ENCODE peak calls at places on chromosome 10, in seven cellular contexts. N, Y, E, H, O, X and L are unnamed samples.
A peak's percentile ranks its signal among the peaks of the same experiment; 100 is the strongest.

GRCh38 chr10:99497343-99498025 is 35.3 kb upstream of the NKX2-3 start:
- DNase-seq in H (no peak), Y (no peak), N (no peak), E (no peak), O (no peak), X (no peak), L (no peak)

GRCh38 chr10:70494966-70495365 is 16.4 kb downstream of the PALD1 start:
- DNase-seq in Y (peak; percentile 57), H (no peak), X (no peak), O (no peak), E (no peak), N (peak; percentile 52), L (peak; percentile 78)

GRCh38 chr10:7306147-7306546 is 104.7 kb downstream of the SFMBT2 start:
- DNase-seq in X (no peak), E (no peak), H (no peak), Y (no peak), O (peak; percentile 2), N (no peak), L (no peak)

GRCh38 chr10:46235705-46236536 is 50.9 kb upstream of the ANTXRL start:
- DNase-seq in N (no peak), Y (no peak), E (no peak), H (peak; percentile 2), O (no peak), X (no peak), L (no peak)

GRCh38 chr10:18583575-18584270 is 67.7 kb downstream of the NSUN6 start:
- DNase-seq in X (no peak), E (no peak), N (no peak), O (no peak), H (no peak), Y (no peak), L (no peak)

GRCh38 chr10:25049966-25050365 is 33.6 kb downstream of the THNSL1 start:
- DNase-seq in H (no peak), X (no peak), E (no peak), Y (no peak), O (no peak), N (no peak), L (no peak)

GRCh38 chr10:6046458-6047325 is 15.5 kb downstream of the IL2RA start:
- DNase-seq in Y (no peak), E (no peak), O (no peak), X (no peak), N (no peak), H (no peak), L (peak; percentile 39)

GRCh38 chr10:4848341-4849041 is 22.5 kb downstream of the AKR1E2 start:
- DNase-seq in E (no peak), O (no peak), H (no peak), X (no peak), N (no peak), Y (no peak), L (no peak)

GRCh38 chr10:29522038-29522855 is 112.5 kb downstream of the SVIL start:
- DNase-seq in Y (no peak), N (peak; percentile 9), E (no peak), H (peak; percentile 47), O (peak; percentile 10), X (no peak), L (no peak)

GRCh38 chr10:125397608-125398007 is 237.2 kb upstream of the CTBP2 start:
- DNase-seq in H (no peak), N (no peak), Y (no peak), O (no peak), E (no peak), X (no peak), L (no peak)

GRCh38 chr10:53841746-53842145 is 959.3 kb downstream of the PCDH15 start:
- DNase-seq in N (no peak), O (no peak), H (no peak), E (no peak), X (no peak), Y (no peak), L (no peak)

GRCh38 chr10:116606061-116606483 is 14.7 kb upstream of the PNLIPRP2 start:
- DNase-seq in O (no peak), H (no peak), Y (no peak), E (no peak), X (no peak), N (no peak), L (no peak)

GRCh38 chr10:116611153-116611545 is 9.6 kb upstream of the PNLIPRP2 start:
- DNase-seq in Y (no peak), O (no peak), X (no peak), N (no peak), H (no peak), E (no peak), L (peak; percentile 80)

GRCh38 chr10:116608683-116609594 is 11.8 kb upstream of the PNLIPRP2 start:
- DNase-seq in O (no peak), H (no peak), E (no peak), X (no peak), N (no peak), Y (peak; percentile 52), L (peak; percentile 62)

GRCh38 chr10:116610443-116611152 is 10.2 kb upstream of the PNLIPRP2 start:
- DNase-seq in H (no peak), O (no peak), X (no peak), N (no peak), Y (no peak), E (no peak), L (no peak)

GRCh38 chr10:116607336-116607735 is 13.4 kb upstream of the PNLIPRP2 start:
- DNase-seq in X (no peak), O (no peak), H (no peak), Y (no peak), E (no peak), N (no peak), L (no peak)
- TF ChIP-seq POLR2A in X (no peak), O (no peak), H (no peak), Y (no peak), E (no peak), N (no peak), L (no peak)

GRCh38 chr10:77640167-77640566 is 2.6 kb upstream of the KCNMA1 start:
- DNase-seq in H (no peak), N (no peak), X (no peak), Y (no peak), O (no peak), E (no peak), L (no peak)

GRCh38 chr10:77641344-77641743 is 3.7 kb upstream of the KCNMA1 start:
- DNase-seq in N (no peak), Y (no peak), X (no peak), O (no peak), E (no peak), H (no peak), L (no peak)

GRCh38 chr10:77643795-77644468 is 6.3 kb upstream of the KCNMA1 start:
- DNase-seq in Y (no peak), O (peak; percentile 73), E (no peak), X (no peak), N (peak; percentile 44), H (no peak), L (peak; percentile 64)

GRCh38 chr10:77639756-77640155 is 2.1 kb upstream of the KCNMA1 start:
- DNase-seq in X (no peak), H (no peak), N (no peak), Y (no peak), E (no peak), O (no peak), L (no peak)

DNA sequence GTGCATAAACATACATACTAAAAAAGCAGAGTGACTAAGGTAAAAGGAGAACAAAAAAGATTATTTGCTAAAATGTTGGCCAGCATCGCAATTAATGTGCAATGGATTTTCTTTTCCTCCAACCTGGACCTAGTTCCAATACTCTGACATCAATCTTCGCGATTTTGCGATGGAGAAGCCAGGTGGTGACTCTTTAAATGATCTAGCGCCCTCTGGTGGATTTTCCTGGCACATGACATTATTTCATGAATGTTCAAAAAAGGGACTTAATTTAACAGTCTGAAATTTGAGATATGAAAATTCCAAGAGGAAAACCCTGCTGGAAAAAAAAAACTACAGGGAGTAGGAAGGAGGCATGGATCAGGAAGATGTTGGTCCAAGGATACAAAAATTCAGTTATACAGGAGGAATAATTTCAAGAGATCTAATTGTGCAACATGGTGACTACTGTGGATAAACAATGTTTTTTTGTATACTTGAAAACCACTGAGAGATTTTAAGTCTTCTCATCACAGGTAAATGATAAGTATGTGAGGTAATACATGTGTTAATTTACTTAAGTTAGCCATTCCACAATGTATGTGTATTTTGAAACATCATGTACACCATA is 4.3 kb upstream of the KCNMA1 start:
- DNase-seq in O (peak; percentile 83), H (peak; percentile 42), X (peak; percentile 48), E (no peak), Y (no peak), N (peak; percentile 64), L (peak; percentile 60)
- TF ChIP-seq CTCF in O (peak; percentile 88), H (peak; percentile 85), X (peak; percentile 81), E (peak; percentile 71), Y (peak; percentile 79), N (peak; percentile 89), L (peak; percentile 58)

GRCh38 chr10:49008505-49009202 is 69.0 kb upstream of the LRRC18 start:
- DNase-seq in Y (peak; percentile 50), X (no peak), E (no peak), N (no peak), O (no peak), H (no peak), L (no peak)

GRCh38 chr10:49001861-49002675 is 62.4 kb upstream of the LRRC18 start:
- DNase-seq in H (no peak), O (no peak), Y (peak; percentile 45), N (no peak), E (no peak), X (peak; percentile 58), L (no peak)

GRCh38 chr10:49008056-49008455 is 68.4 kb upstream of the LRRC18 start:
- DNase-seq in Y (no peak), H (no peak), N (no peak), X (peak; percentile 43), E (no peak), O (no peak), L (no peak)

GRCh38 chr10:49007128-49007527 is 67.5 kb upstream of the LRRC18 start:
- DNase-seq in X (no peak), N (no peak), Y (no peak), H (no peak), O (no peak), E (no peak), L (no peak)

GRCh38 chr10:49005270-49005669 is 65.6 kb upstream of the LRRC18 start:
- DNase-seq in E (no peak), X (no peak), H (no peak), N (no peak), O (no peak), Y (no peak), L (no peak)
- TF ChIP-seq POLR2A in E (no peak), X (no peak), H (no peak), N (no peak), O (no peak), Y (no peak), L (no peak)

GRCh38 chr10:50992972-50993766 is 81.1 kb upstream of the PRKG1 start:
- DNase-seq in O (peak; percentile 88), X (peak; percentile 29), E (no peak), Y (peak; percentile 64), H (peak; percentile 33), N (no peak), L (peak; percentile 56)
- TF ChIP-seq CTCF in O (no peak), X (no peak), E (no peak), Y (no peak), H (no peak), N (no peak), L (no peak)

GRCh38 chr10:58994226-58995057 is 182.0 kb upstream of the PHYHIPL start:
- DNase-seq in Y (no peak), H (no peak), N (no peak), O (no peak), X (no peak), E (no peak), L (no peak)
- TF ChIP-seq POLR2A in Y (no peak), H (no peak), N (no peak), O (no peak), X (no peak), E (no peak), L (peak; percentile 3)

GRCh38 chr10:21078410-21079329 is 181.6 kb upstream of the NEBL start:
- DNase-seq in O (peak; percentile 61), X (peak; percentile 67), Y (no peak), E (peak; percentile 44), N (peak; percentile 67), H (peak; percentile 60), L (peak; percentile 81)
- TF ChIP-seq CTCF in O (peak; percentile 73), X (peak; percentile 60), Y (peak; percentile 58), E (peak; percentile 77), N (peak; percentile 67), H (peak; percentile 59), L (peak; percentile 77)